ENCODE peak calls at places on chromosomes 7 and 10, in seven cellular contexts. One of them, this sample, is unnamed.

GRCh38 chr10:111996103-111996502 is 187.5 kb downstream of the GPAM start:
- DNase-seq in foreskin keratinocyte: no peak
- DNase-seq in GM03348: no peak
- DNase-seq in HEK293T: no peak
- DNase-seq in amniotic stem cell: no peak
- DNase-seq in GM04503: no peak
- DNase-seq in pulmonary artery endothelial cell: no peak
- DNase-seq in this sample: no peak

GRCh38 chr7:127675716-127676115 is 23.7 kb downstream of the SND1 start:
- DNase-seq in pulmonary artery endothelial cell: no peak
- DNase-seq in GM03348: no peak
- DNase-seq in HEK293T: no peak
- DNase-seq in foreskin keratinocyte: no peak
- DNase-seq in amniotic stem cell: no peak
- DNase-seq in GM04503: no peak
- DNase-seq in this sample: no peak

GRCh38 chr7:97871659-97872024 is 566 bp downstream of the ASNS start:
- DNase-seq in HEK293T: peak; percentile 24
- DNase-seq in foreskin keratinocyte: peak; percentile 1
- DNase-seq in amniotic stem cell: no peak
- DNase-seq in GM04503: no peak
- DNase-seq in pulmonary artery endothelial cell: no peak
- DNase-seq in GM03348: no peak
- DNase-seq in this sample: peak; percentile 57

GRCh38 chr7:2734761-2735571 is 47.0 kb downstream of the AMZ1 start:
- DNase-seq in amniotic stem cell: no peak
- DNase-seq in foreskin keratinocyte: no peak
- DNase-seq in GM03348: no peak
- DNase-seq in GM04503: no peak
- DNase-seq in HEK293T: no peak
- DNase-seq in pulmonary artery endothelial cell: no peak
- DNase-seq in this sample: no peak

GRCh38 chr7:14761506-14762296 is 140.8 kb downstream of the DGKB start:
- DNase-seq in pulmonary artery endothelial cell: no peak
- DNase-seq in GM03348: peak; percentile 61
- DNase-seq in GM04503: peak; percentile 61
- DNase-seq in foreskin keratinocyte: peak; percentile 35
- DNase-seq in amniotic stem cell: peak; percentile 19
- DNase-seq in HEK293T: no peak
- DNase-seq in this sample: no peak

GRCh38 chr10:97183314-97183713 is 2.4 kb downstream of the SLIT1 start:
- DNase-seq in amniotic stem cell: no peak
- DNase-seq in HEK293T: no peak
- DNase-seq in pulmonary artery endothelial cell: no peak
- DNase-seq in GM04503: no peak
- DNase-seq in GM03348: no peak
- DNase-seq in foreskin keratinocyte: no peak
- DNase-seq in this sample: no peak

GRCh38 chr7:47885309-47886000 is 62.8 kb downstream of the PKD1L1 start:
- DNase-seq in GM04503: no peak
- DNase-seq in foreskin keratinocyte: no peak
- DNase-seq in GM03348: peak; percentile 39
- DNase-seq in amniotic stem cell: no peak
- DNase-seq in HEK293T: no peak
- DNase-seq in pulmonary artery endothelial cell: no peak
- DNase-seq in this sample: no peak

GRCh38 chr7:16904086-16904485 is 22.3 kb upstream of the AGR3 start:
- DNase-seq in GM03348: peak; percentile 25
- DNase-seq in pulmonary artery endothelial cell: no peak
- DNase-seq in amniotic stem cell: no peak
- DNase-seq in GM04503: no peak
- DNase-seq in foreskin keratinocyte: no peak
- DNase-seq in HEK293T: no peak
- DNase-seq in this sample: no peak

GRCh38 chr7:266851-267840 is 22.8 kb upstream of the FOXL3 start:
- DNase-seq in GM03348: no peak
- DNase-seq in foreskin keratinocyte: no peak
- DNase-seq in HEK293T: no peak
- DNase-seq in amniotic stem cell: no peak
- DNase-seq in GM04503: no peak
- DNase-seq in pulmonary artery endothelial cell: no peak
- DNase-seq in this sample: no peak

GRCh38 chr10:62492012-62492869 is 118.1 kb downstream of the ZNF365 start:
- DNase-seq in HEK293T: peak; percentile 10
- DNase-seq in pulmonary artery endothelial cell: no peak
- DNase-seq in GM04503: peak; percentile 60
- DNase-seq in GM03348: peak; percentile 66
- DNase-seq in foreskin keratinocyte: peak; percentile 47
- DNase-seq in amniotic stem cell: peak; percentile 2
- DNase-seq in this sample: no peak

GRCh38 chr7:24025094-24025493 is 258.9 kb upstream of the NPY start:
- DNase-seq in pulmonary artery endothelial cell: no peak
- DNase-seq in GM04503: no peak
- DNase-seq in amniotic stem cell: no peak
- DNase-seq in HEK293T: no peak
- DNase-seq in GM03348: no peak
- DNase-seq in foreskin keratinocyte: no peak
- DNase-seq in this sample: no peak

GRCh38 chr10:133347636-133348517 is 704 bp downstream of the PRAP1 start:
- DNase-seq in GM04503: no peak
- DNase-seq in foreskin keratinocyte: no peak
- DNase-seq in pulmonary artery endothelial cell: no peak
- DNase-seq in GM03348: no peak
- DNase-seq in amniotic stem cell: no peak
- DNase-seq in HEK293T: no peak
- DNase-seq in this sample: no peak

GRCh38 chr10:96791902-96792301 is 40.2 kb upstream of the LCOR start:
- DNase-seq in HEK293T: no peak
- DNase-seq in GM03348: no peak
- DNase-seq in pulmonary artery endothelial cell: no peak
- DNase-seq in foreskin keratinocyte: no peak
- DNase-seq in amniotic stem cell: no peak
- DNase-seq in GM04503: no peak
- DNase-seq in this sample: no peak

GRCh38 chr7:74290590-74290950 is 1.4 kb downstream of the CLIP2 start:
- DNase-seq in GM04503: no peak
- DNase-seq in foreskin keratinocyte: no peak
- DNase-seq in pulmonary artery endothelial cell: no peak
- DNase-seq in GM03348: no peak
- DNase-seq in amniotic stem cell: no peak
- DNase-seq in HEK293T: no peak
- DNase-seq in this sample: no peak

GRCh38 chr7:140646931-140647647 is 6.5 kb upstream of the DENND2A start:
- DNase-seq in pulmonary artery endothelial cell: no peak
- DNase-seq in foreskin keratinocyte: no peak
- DNase-seq in GM04503: no peak
- DNase-seq in HEK293T: peak; percentile 77
- DNase-seq in amniotic stem cell: no peak
- DNase-seq in GM03348: peak; percentile 57
- DNase-seq in this sample: no peak

GRCh38 chr7:108486291-108486966 is 30.2 kb upstream of the NRCAM start:
- DNase-seq in GM03348: peak; percentile 54
- DNase-seq in GM04503: no peak
- DNase-seq in pulmonary artery endothelial cell: peak; percentile 40
- DNase-seq in foreskin keratinocyte: no peak
- DNase-seq in amniotic stem cell: no peak
- DNase-seq in HEK293T: no peak
- DNase-seq in this sample: no peak

GRCh38 chr7:108331971-108332370 is 124.3 kb downstream of the NRCAM start:
- DNase-seq in foreskin keratinocyte: no peak
- DNase-seq in amniotic stem cell: no peak
- DNase-seq in pulmonary artery endothelial cell: no peak
- DNase-seq in GM04503: no peak
- DNase-seq in GM03348: no peak
- DNase-seq in HEK293T: no peak
- DNase-seq in this sample: no peak

GRCh38 chr10:33815776-33816175 is 481.3 kb upstream of the NRP1 start:
- DNase-seq in HEK293T: no peak
- DNase-seq in foreskin keratinocyte: no peak
- DNase-seq in GM04503: no peak
- DNase-seq in pulmonary artery endothelial cell: no peak
- DNase-seq in GM03348: no peak
- DNase-seq in amniotic stem cell: no peak
- DNase-seq in this sample: no peak

GRCh38 chr7:21086688-21087087 is 300.0 kb upstream of the SP8 start:
- DNase-seq in foreskin keratinocyte: peak; percentile 81
- DNase-seq in GM04503: no peak
- DNase-seq in GM03348: no peak
- DNase-seq in amniotic stem cell: no peak
- DNase-seq in HEK293T: no peak
- DNase-seq in pulmonary artery endothelial cell: no peak
- DNase-seq in this sample: no peak

GRCh38 chr7:51123322-51124021 is 193.1 kb downstream of the COBL start:
- DNase-seq in HEK293T: no peak
- DNase-seq in foreskin keratinocyte: peak; percentile 89
- DNase-seq in pulmonary artery endothelial cell: no peak
- DNase-seq in GM03348: peak; percentile 92
- DNase-seq in GM04503: peak; percentile 87
- DNase-seq in amniotic stem cell: peak; percentile 84
- DNase-seq in this sample: no peak

GRCh38 chr7:38178695-38179344 is 775 bp downstream of the STARD3NL start:
- DNase-seq in GM03348: no peak
- DNase-seq in HEK293T: no peak
- DNase-seq in amniotic stem cell: no peak
- DNase-seq in foreskin keratinocyte: peak; percentile 33
- DNase-seq in GM04503: no peak
- DNase-seq in pulmonary artery endothelial cell: no peak
- DNase-seq in this sample: no peak

GRCh38 chr7:157410831-157411556 is 74.2 kb downstream of the DNAJB6 start:
- DNase-seq in GM03348: no peak
- DNase-seq in pulmonary artery endothelial cell: no peak
- DNase-seq in amniotic stem cell: no peak
- DNase-seq in HEK293T: no peak
- DNase-seq in foreskin keratinocyte: no peak
- DNase-seq in GM04503: no peak
- DNase-seq in this sample: no peak

GRCh38 chr7:148983220-148984146 is 44.8 kb downstream of the PDIA4 start:
- DNase-seq in foreskin keratinocyte: no peak
- DNase-seq in pulmonary artery endothelial cell: no peak
- DNase-seq in GM04503: peak; percentile 13
- DNase-seq in HEK293T: peak; percentile 94
- DNase-seq in amniotic stem cell: peak; percentile 64
- DNase-seq in GM03348: peak; percentile 77
- DNase-seq in this sample: peak; percentile 82

GRCh38 chr10:65496541-65496940 is 1429.3 kb upstream of the LRRTM3 start:
- DNase-seq in GM03348: no peak
- DNase-seq in HEK293T: no peak
- DNase-seq in GM04503: no peak
- DNase-seq in foreskin keratinocyte: no peak
- DNase-seq in pulmonary artery endothelial cell: no peak
- DNase-seq in amniotic stem cell: no peak
- DNase-seq in this sample: no peak

GRCh38 chr10:63068246-63068645 is 64.9 kb upstream of the NRBF2 start:
- DNase-seq in pulmonary artery endothelial cell: no peak
- DNase-seq in amniotic stem cell: no peak
- DNase-seq in foreskin keratinocyte: no peak
- DNase-seq in HEK293T: no peak
- DNase-seq in GM04503: no peak
- DNase-seq in GM03348: no peak
- DNase-seq in this sample: no peak

This sample was measured in CD4-positive, alpha-beta memory T cell.